ENCODE peak calls at places on chromosome 12, in six cellular contexts. Q, K, F, L, I and X are unnamed samples.

GRCh38 chr12:26188132-26188531 is 7.2 kb upstream of the SSPN start:
- DNase-seq in Q (no peak), K (no peak), F (peak; percentile 39), L (peak; percentile 77), I (no peak), X (no peak)

GRCh38 chr12:4164591-4165558 is 108.7 kb upstream of the CCND2 start:
- DNase-seq in Q (peak; percentile 54), K (no peak), F (peak; percentile 74), L (peak; percentile 22), I (no peak), X (peak; percentile 48)

GRCh38 chr12:39846304-39846703 is 226.7 kb upstream of the ABCD2 start:
- DNase-seq in Q (no peak), K (no peak), F (no peak), L (no peak), I (no peak), X (no peak)

GRCh38 chr12:5581616-5582367 is 149.9 kb downstream of the NTF3 start:
- DNase-seq in Q (peak; percentile 34), K (no peak), F (peak; percentile 16), L (no peak), I (no peak), X (no peak)

GRCh38 chr12:75404231-75404630 is 13.3 kb downstream of the GLIPR1L2 start:
- DNase-seq in Q (no peak), K (no peak), F (no peak), L (peak; percentile 5), I (no peak), X (no peak)

GRCh38 chr12:124750149-124750656 is 113.5 kb downstream of the SCARB1 start:
- DNase-seq in Q (no peak), K (no peak), F (no peak), L (no peak), I (no peak), X (no peak)

GRCh38 chr12:62543741-62544140 is 77.1 kb downstream of the MON2 start:
- DNase-seq in Q (no peak), K (no peak), F (no peak), L (no peak), I (no peak), X (no peak)

GRCh38 chr12:49564241-49565118 is 3.5 kb downstream of the MCRS1 start:
- DNase-seq in Q (no peak), K (no peak), F (no peak), L (no peak), I (no peak), X (no peak)

GRCh38 chr12:66964629-66965028 is 285.8 kb upstream of the GRIP1 start:
- DNase-seq in Q (no peak), K (no peak), F (no peak), L (no peak), I (no peak), X (no peak)

GRCh38 chr12:106760184-106760531 is 14.3 kb upstream of the RIC8B start:
- DNase-seq in Q (no peak), K (no peak), F (peak; percentile 44), L (no peak), I (no peak), X (peak; percentile 40)

GRCh38 chr12:34345801-34346200 is 323.5 kb downstream of the ALG10 start:
- DNase-seq in Q (no peak), K (no peak), F (no peak), L (no peak), I (no peak), X (no peak)

GRCh38 chr12:108173892-108174291 is 44.8 kb downstream of the WSCD2 start:
- DNase-seq in Q (no peak), K (no peak), F (no peak), L (no peak), I (no peak), X (no peak)

GRCh38 chr12:23950775-23951391 is 1.4 kb upstream of the SOX5 start:
- DNase-seq in Q (peak; percentile 40), K (no peak), F (peak; percentile 21), L (peak; percentile 12), I (peak; percentile 9), X (peak; percentile 45)

GRCh38 chr12:111942557-111942956 is 70.4 kb downstream of the TMEM116 start:
- DNase-seq in Q (peak; percentile 76), K (no peak), F (peak; percentile 70), L (peak; percentile 78), I (no peak), X (no peak)

GRCh38 chr12:47207829-47208248 is 128.1 kb upstream of the AMIGO2 start:
- DNase-seq in Q (no peak), K (no peak), F (no peak), L (no peak), I (no peak), X (no peak)

GRCh38 chr12:34218193-34219045 is 196.1 kb downstream of the ALG10 start:
- DNase-seq in Q (peak; percentile 55), K (peak; percentile 67), F (peak; percentile 45), L (peak; percentile 65), I (peak; percentile 75), X (peak; percentile 20)

GRCh38 chr12:125544979-125545378 is 479.7 kb downstream of the AACS start:
- DNase-seq in Q (no peak), K (no peak), F (no peak), L (no peak), I (no peak), X (no peak)

GRCh38 chr12:11895421-11896064 is 175.2 kb upstream of the BCL2L14 start:
- DNase-seq in Q (no peak), K (no peak), F (no peak), L (no peak), I (no peak), X (no peak)

GRCh38 chr12:50187084-50187900 is 20.1 kb upstream of the CERS5 start:
- DNase-seq in Q (no peak), K (no peak), F (peak; percentile 93), L (peak; percentile 93), I (no peak), X (no peak)

GRCh38 chr12:118052324-118053070 is 8.5 kb downstream of the WSB2 start:
- DNase-seq in Q (peak; percentile 96), K (peak; percentile 63), F (peak; percentile 95), L (peak; percentile 91), I (peak; percentile 83), X (no peak)

GRCh38 chr12:24944598-24944975 is 4.3 kb downstream of the BCAT1 start:
- DNase-seq in Q (no peak), K (no peak), F (no peak), L (no peak), I (no peak), X (no peak)

GRCh38 chr12:100346660-100347059 is 10.2 kb upstream of the SLC17A8 start:
- DNase-seq in Q (no peak), K (no peak), F (peak; percentile 32), L (no peak), I (no peak), X (no peak)

GRCh38 chr12:131039551-131039950 is 85.8 kb downstream of the ADGRD1 start:
- DNase-seq in Q (no peak), K (no peak), F (no peak), L (no peak), I (no peak), X (no peak)

GRCh38 chr12:111777345-111778045 is 10.8 kb downstream of the ALDH2 start:
- DNase-seq in Q (no peak), K (no peak), F (no peak), L (no peak), I (no peak), X (no peak)

GRCh38 chr12:110249716-110250225 is 31.3 kb upstream of the ATP2A2 start:
- DNase-seq in Q (no peak), K (no peak), F (peak; percentile 18), L (no peak), I (no peak), X (no peak)

GRCh38 chr12:48982397-48983080 is 4.4 kb downstream of the WNT1 start:
- DNase-seq in Q (no peak), K (no peak), F (no peak), L (no peak), I (no peak), X (no peak)

GRCh38 chr12:47078733-47079364 is 572 bp upstream of the PCED1B start:
- DNase-seq in Q (peak; percentile 39), K (no peak), F (peak; percentile 35), L (no peak), I (no peak), X (no peak)

GRCh38 chr12:94560416-94561221 is 89.7 kb downstream of the TMCC3 start:
- DNase-seq in Q (peak; percentile 44), K (no peak), F (peak; percentile 31), L (no peak), I (no peak), X (no peak)

GRCh38 chr12:108612788-108613282 is 15.0 kb upstream of the TMEM119 start:
- DNase-seq in Q (no peak), K (no peak), F (no peak), L (no peak), I (no peak), X (no peak)

GRCh38 chr12:119835068-119835467 is 42.1 kb downstream of the CIT start:
- DNase-seq in Q (no peak), K (no peak), F (peak; percentile 29), L (peak; percentile 22), I (no peak), X (no peak)

GRCh38 chr12:65620026-65620425 is 204.3 kb upstream of the HMGA2 start:
- DNase-seq in Q (no peak), K (no peak), F (no peak), L (no peak), I (no peak), X (no peak)

DNA sequence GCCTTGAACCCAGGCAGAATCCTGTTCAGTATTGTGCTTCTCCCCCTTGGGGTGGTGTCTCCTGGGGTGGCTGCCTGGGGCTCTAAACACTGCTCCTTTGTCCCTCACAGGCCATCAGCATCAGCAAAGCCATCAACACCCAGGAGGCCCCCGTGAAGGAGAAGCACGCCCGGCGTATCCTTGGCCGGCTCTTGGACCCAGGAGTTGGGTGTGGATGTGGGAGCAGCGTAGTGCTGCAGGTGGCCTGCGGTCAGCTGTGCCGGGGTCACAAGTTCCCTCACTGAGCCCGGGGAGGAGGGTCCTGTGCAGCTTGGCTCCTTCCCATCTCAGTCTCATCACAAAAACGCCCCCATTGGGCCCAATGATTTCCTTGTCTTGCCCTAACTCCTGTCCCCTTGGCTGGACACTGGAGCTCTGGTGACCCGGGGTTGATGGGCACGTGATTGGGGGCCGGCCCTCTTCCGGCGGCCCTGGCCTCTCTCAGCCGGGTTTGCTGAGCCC is 12.7 kb downstream of the HIP1R start:
- DNase-seq in Q (no peak), K (no peak), F (no peak), L (no peak), I (no peak), X (no peak)
- TF ChIP-seq CTCF in Q (no peak), K (no peak), F (no peak), L (no peak), I (no peak), X (no peak)

GRCh38 chr12:591167-591570 is 72.1 kb downstream of the NINJ2 start:
- DNase-seq in Q (no peak), K (no peak), F (no peak), L (no peak), I (no peak), X (no peak)
- TF ChIP-seq CTCF in Q (no peak), K (no peak), F (peak; percentile 7), L (peak; percentile 16), I (no peak), X (peak; percentile 25)

DNA sequence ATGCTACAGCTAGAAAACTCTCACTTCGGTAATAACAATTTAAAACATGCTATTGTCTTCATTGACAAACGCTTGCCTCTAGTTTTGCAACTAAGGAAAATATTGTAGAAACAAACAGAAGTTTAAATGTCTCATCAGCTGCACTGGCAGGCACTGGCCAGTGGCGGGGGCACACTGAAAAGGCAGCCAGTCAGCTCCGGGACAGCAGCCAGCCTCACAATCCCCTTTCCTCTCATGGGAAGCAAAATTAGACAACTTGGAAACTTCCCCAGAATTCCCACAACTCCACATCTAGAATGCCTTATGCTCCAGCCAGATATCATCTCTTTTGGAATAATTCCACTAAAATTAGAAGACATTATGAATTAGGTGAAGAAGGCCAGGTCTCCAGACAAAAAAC is 72.0 kb downstream of the CLIP1 start:
- DNase-seq in Q (peak; percentile 91), K (no peak), F (peak; percentile 88), L (peak; percentile 98), I (no peak), X (no peak)
- TF ChIP-seq CTCF in Q (peak; percentile 13), K (no peak), F (peak; percentile 46), L (peak; percentile 63), I (no peak), X (no peak)

GRCh38 chr12:96986883-96987523 is 79.9 kb downstream of the NEDD1 start:
- DNase-seq in Q (peak; percentile 53), K (no peak), F (peak; percentile 46), L (peak; percentile 52), I (no peak), X (peak; percentile 38)
- TF ChIP-seq CTCF in Q (peak; percentile 43), K (peak; percentile 43), F (peak; percentile 58), L (peak; percentile 67), I (peak; percentile 42), X (peak; percentile 82)